ENCODE peak calls at places on chromosome 3, in five cellular contexts. A is AG04450; X is colonic mucosa; Q is WTC11; E is central memory CD4-positive, alpha-beta T cell. L is an unnamed sample.
A peak's percentile ranks its signal among the peaks of the same experiment; 100 is the strongest.

GRCh38 chr3:131881777-131882176 is 153.0 kb downstream of the CPNE4 start:
- DNase-seq in A (no peak), Q (no peak), X (no peak), E (no peak), L (no peak)

GRCh38 chr3:53804697-53805462 is 41.3 kb downstream of the CHDH start:
- DNase-seq in X (no peak), E (no peak), A (peak; percentile 56), Q (no peak), L (no peak)

GRCh38 chr3:49016414-49017228 is 1.8 kb downstream of the DALRD3 start:
- DNase-seq in A (no peak), E (no peak), Q (no peak), X (no peak), L (no peak)

GRCh38 chr3:40070816-40071215 is 238.7 kb upstream of the EIF1B start:
- DNase-seq in E (no peak), X (no peak), A (no peak), Q (no peak), L (no peak)

GRCh38 chr3:51819709-51820406 is 40.8 kb upstream of the IQCF6 start:
- DNase-seq in Q (peak; percentile 82), X (no peak), E (no peak), A (no peak), L (peak; percentile 36)

GRCh38 chr3:43372007-43372754 is 85.8 kb downstream of the SNRK start:
- DNase-seq in X (no peak), E (no peak), A (no peak), Q (no peak), L (no peak)

GRCh38 chr3:26365706-26366105 is 256.9 kb upstream of the LRRC3B start:
- DNase-seq in E (no peak), Q (no peak), A (no peak), X (no peak), L (no peak)

GRCh38 chr3:123884258-123884831 is at the start of gene MYLK:
- DNase-seq in X (peak; percentile 69), E (no peak), Q (peak; percentile 95), A (peak; percentile 84), L (peak; percentile 97)

GRCh38 chr3:64687781-64688515 is at the start of gene ADAMTS9:
- DNase-seq in E (no peak), X (peak; percentile 73), A (no peak), Q (peak; percentile 77), L (peak; percentile 42)

GRCh38 chr3:63067999-63068645 is 192.9 kb upstream of the CADPS start:
- DNase-seq in Q (peak; percentile 42), E (no peak), X (peak; percentile 38), A (no peak), L (no peak)

GRCh38 chr3:180680097-180680430 is 775 bp upstream of the CCDC39 start:
- DNase-seq in A (no peak), Q (peak; percentile 41), E (peak; percentile 25), X (peak; percentile 20), L (peak; percentile 60)

GRCh38 chr3:118488751-118489150 is 545.9 kb downstream of the IGSF11 start:
- DNase-seq in X (no peak), Q (no peak), A (no peak), E (no peak), L (no peak)

GRCh38 chr3:102577390-102577789 is 142.6 kb downstream of the ZPLD1 start:
- DNase-seq in A (no peak), Q (no peak), X (no peak), E (no peak), L (no peak)

GRCh38 chr3:149879872-149880271 is 66.9 kb downstream of the RNF13 start:
- DNase-seq in A (peak; percentile 16), X (peak; percentile 41), E (no peak), Q (peak; percentile 63), L (peak; percentile 70)

GRCh38 chr3:194166682-194167479 is 30.9 kb downstream of the HES1 start:
- DNase-seq in E (no peak), X (no peak), A (no peak), Q (no peak), L (peak; percentile 58)

GRCh38 chr3:143897558-143898305 is 49.5 kb upstream of the SLC9A9 start:
- DNase-seq in X (no peak), E (no peak), A (no peak), Q (no peak), L (no peak)

GRCh38 chr3:150253622-150254021 is 154.5 kb upstream of the TSC22D2 start:
- DNase-seq in Q (no peak), A (no peak), E (no peak), X (no peak), L (no peak)

GRCh38 chr3:67017211-67017610 is 19.1 kb downstream of the KBTBD8 start:
- DNase-seq in X (no peak), A (no peak), Q (no peak), E (no peak), L (no peak)

GRCh38 chr3:27391796-27392195 is 22.6 kb upstream of the NEK10 start:
- DNase-seq in A (no peak), Q (no peak), X (no peak), E (no peak), L (no peak)

GRCh38 chr3:72143322-72143721 is 358.4 kb upstream of the PROK2 start:
- DNase-seq in E (no peak), A (no peak), Q (no peak), X (no peak), L (no peak)

GRCh38 chr3:112061152-112061551 is 25.0 kb upstream of the C3orf52 start:
- DNase-seq in Q (no peak), A (no peak), E (no peak), X (no peak), L (no peak)